ENCODE peak calls at places on chromosomes 5 and 9, in eight cellular contexts. A is IMR-90, W is NCI-H1417 treated with DMSO at 0.1 percent for 48 hours, H is smooth muscle cell of the brain vasculature, M is pulmonary artery endothelial cell, S is nephron progenitor cell, Z is ELF-1, F is mesothelial cell of epicardium. C is an unnamed sample.

GRCh38 chr5:37875051-37875787 is 35.4 kb upstream of the GDNF start:
- DNase-seq in W (no peak), A (peak; percentile 92), M (no peak), F (no peak), H (peak; percentile 80), S (no peak), Z (no peak), C (peak; percentile 16)

GRCh38 chr5:179820483-179821297 is at the start of gene SQSTM1:
- DNase-seq in M (peak; percentile 37), S (peak; percentile 84), A (peak; percentile 74), F (peak; percentile 89), W (no peak), H (no peak), Z (peak; percentile 76), C (no peak)

GRCh38 chr9:136837146-136837855 is 5.0 kb upstream of the AJM1 start:
- DNase-seq in S (no peak), F (no peak), A (no peak), Z (no peak), H (no peak), M (no peak), W (no peak), C (no peak)

GRCh38 chr5:52708463-52708862 is 79.3 kb upstream of the ITGA1 start:
- DNase-seq in F (no peak), W (no peak), M (no peak), Z (no peak), H (no peak), A (no peak), S (no peak), C (no peak)

GRCh38 chr9:28234899-28235277 is 661.6 kb upstream of the C9orf72 start:
- DNase-seq in F (no peak), A (peak; percentile 1), H (peak; percentile 2), W (no peak), Z (no peak), S (no peak), M (no peak), C (no peak)

GRCh38 chr5:124628721-124629596 is 117.5 kb downstream of the ZNF608 start:
- DNase-seq in S (peak; percentile 25), F (no peak), W (no peak), Z (peak; percentile 93), H (peak; percentile 90), A (peak; percentile 99), M (no peak), C (no peak)

GRCh38 chr5:179914032-179914755 is 6.5 kb upstream of the TBC1D9B start:
- DNase-seq in H (peak; percentile 3), A (peak; percentile 53), W (no peak), M (no peak), Z (peak; percentile 20), S (no peak), F (no peak), C (no peak)

GRCh38 chr5:91028518-91028956 is 354.6 kb downstream of the ARRDC3 start:
- DNase-seq in F (no peak), Z (no peak), M (no peak), A (no peak), S (no peak), H (no peak), W (no peak), C (no peak)

GRCh38 chr5:159104759-159105317 is 5.1 kb upstream of the EBF1 start:
- DNase-seq in F (no peak), W (no peak), A (no peak), S (no peak), Z (no peak), M (no peak), H (no peak), C (no peak)

GRCh38 chr5:57334475-57334874 is 148.1 kb downstream of the ACTBL2 start:
- DNase-seq in M (no peak), A (peak; percentile 47), H (no peak), Z (no peak), F (no peak), S (no peak), W (no peak), C (no peak)

GRCh38 chr9:98481676-98482075 is 226.2 kb upstream of the TBC1D2 start:
- DNase-seq in Z (no peak), S (no peak), W (no peak), F (no peak), A (peak; percentile 39), M (no peak), H (no peak), C (no peak)

GRCh38 chr9:89710689-89711088 is 105.9 kb downstream of the GADD45G start:
- DNase-seq in H (no peak), W (no peak), F (no peak), M (no peak), S (no peak), A (no peak), Z (no peak), C (no peak)

GRCh38 chr5:173790177-173790719 is 97.9 kb upstream of the CPEB4 start:
- DNase-seq in Z (no peak), F (no peak), S (no peak), H (no peak), M (no peak), A (no peak), W (no peak), C (no peak)

GRCh38 chr9:421896-422295 is 207.2 kb downstream of the DOCK8 start:
- DNase-seq in F (no peak), S (no peak), W (no peak), A (no peak), Z (no peak), H (no peak), M (no peak), C (no peak)